ENCODE peak calls at places on chromosomes 6 and 20, in nine cellular contexts. One of them, this sample, is unnamed.

GRCh38 chr6:129959358-129959930 is 58.9 kb upstream of the L3MBTL3 start:
- DNase-seq in T-helper 9 cell: no peak
- DNase-seq in lower leg skin: no peak
- DNase-seq in caudate nucleus: no peak
- DNase-seq in cardiac fibroblast: no peak
- DNase-seq in memory B cell: no peak
- DNase-seq in NCI-H510A: no peak
- DNase-seq in NCI-H2081: no peak
- DNase-seq in activated effector memory CD4-positive, alpha-beta T cell treated with anti-CD3 and anti-CD28 coated beads, Interleukin-2, amount 50 U/mL, for 16 hours: no peak
- DNase-seq in this sample: no peak

GRCh38 chr6:116536216-116536621 is 9.3 kb downstream of the TRAPPC3L start:
- DNase-seq in T-helper 9 cell: no peak
- DNase-seq in lower leg skin: peak
- DNase-seq in caudate nucleus: no peak
- DNase-seq in cardiac fibroblast: peak
- DNase-seq in memory B cell: peak
- DNase-seq in NCI-H510A: no peak
- DNase-seq in NCI-H2081: peak
- DNase-seq in activated effector memory CD4-positive, alpha-beta T cell treated with anti-CD3 and anti-CD28 coated beads, Interleukin-2, amount 50 U/mL, for 16 hours: no peak
- DNase-seq in this sample: peak

GRCh38 chr6:140897804-140898573 is 1234.7 kb upstream of the GJE1 start:
- DNase-seq in T-helper 9 cell: no peak
- DNase-seq in lower leg skin: no peak
- DNase-seq in caudate nucleus: no peak
- DNase-seq in cardiac fibroblast: no peak
- DNase-seq in memory B cell: no peak
- DNase-seq in NCI-H510A: no peak
- DNase-seq in NCI-H2081: no peak
- DNase-seq in activated effector memory CD4-positive, alpha-beta T cell treated with anti-CD3 and anti-CD28 coated beads, Interleukin-2, amount 50 U/mL, for 16 hours: no peak
- DNase-seq in this sample: no peak

GRCh38 chr6:158629376-158630221 is 14.9 kb downstream of the DYNLT1 start:
- DNase-seq in T-helper 9 cell: no peak
- DNase-seq in lower leg skin: no peak
- DNase-seq in caudate nucleus: no peak
- DNase-seq in cardiac fibroblast: no peak
- DNase-seq in memory B cell: no peak
- DNase-seq in NCI-H510A: no peak
- DNase-seq in NCI-H2081: no peak
- DNase-seq in activated effector memory CD4-positive, alpha-beta T cell treated with anti-CD3 and anti-CD28 coated beads, Interleukin-2, amount 50 U/mL, for 16 hours: peak
- DNase-seq in this sample: no peak

GRCh38 chr20:45306431-45306982 is at the start of gene RBPJL:
- DNase-seq in T-helper 9 cell: peak
- DNase-seq in lower leg skin: no peak
- DNase-seq in caudate nucleus: no peak
- DNase-seq in cardiac fibroblast: no peak
- DNase-seq in memory B cell: peak
- DNase-seq in NCI-H510A: no peak
- DNase-seq in NCI-H2081: no peak
- DNase-seq in activated effector memory CD4-positive, alpha-beta T cell treated with anti-CD3 and anti-CD28 coated beads, Interleukin-2, amount 50 U/mL, for 16 hours: peak
- DNase-seq in this sample: no peak

GRCh38 chr6:38783436-38784228 is 68.5 kb downstream of the DNAH8 start:
- DNase-seq in T-helper 9 cell: no peak
- DNase-seq in lower leg skin: no peak
- DNase-seq in caudate nucleus: no peak
- DNase-seq in cardiac fibroblast: no peak
- DNase-seq in memory B cell: no peak
- DNase-seq in NCI-H510A: no peak
- DNase-seq in NCI-H2081: no peak
- DNase-seq in activated effector memory CD4-positive, alpha-beta T cell treated with anti-CD3 and anti-CD28 coated beads, Interleukin-2, amount 50 U/mL, for 16 hours: no peak
- DNase-seq in this sample: peak

GRCh38 chr20:32839227-32839981 is 19.3 kb upstream of the EFCAB8 start:
- DNase-seq in T-helper 9 cell: no peak
- DNase-seq in lower leg skin: no peak
- DNase-seq in caudate nucleus: no peak
- DNase-seq in cardiac fibroblast: no peak
- DNase-seq in memory B cell: no peak
- DNase-seq in NCI-H510A: no peak
- DNase-seq in NCI-H2081: no peak
- DNase-seq in activated effector memory CD4-positive, alpha-beta T cell treated with anti-CD3 and anti-CD28 coated beads, Interleukin-2, amount 50 U/mL, for 16 hours: no peak
- DNase-seq in this sample: no peak

GRCh38 chr20:17500826-17501225 is 30.4 kb downstream of the BFSP1 start:
- DNase-seq in T-helper 9 cell: no peak
- DNase-seq in lower leg skin: no peak
- DNase-seq in caudate nucleus: no peak
- DNase-seq in cardiac fibroblast: no peak
- DNase-seq in memory B cell: no peak
- DNase-seq in NCI-H510A: no peak
- DNase-seq in NCI-H2081: no peak
- DNase-seq in activated effector memory CD4-positive, alpha-beta T cell treated with anti-CD3 and anti-CD28 coated beads, Interleukin-2, amount 50 U/mL, for 16 hours: peak
- DNase-seq in this sample: no peak

GRCh38 chr6:38784506-38785235 is 69.6 kb downstream of the DNAH8 start:
- DNase-seq in T-helper 9 cell: no peak
- DNase-seq in lower leg skin: no peak
- DNase-seq in caudate nucleus: no peak
- DNase-seq in cardiac fibroblast: no peak
- DNase-seq in memory B cell: no peak
- DNase-seq in NCI-H510A: no peak
- DNase-seq in NCI-H2081: no peak
- DNase-seq in activated effector memory CD4-positive, alpha-beta T cell treated with anti-CD3 and anti-CD28 coated beads, Interleukin-2, amount 50 U/mL, for 16 hours: no peak
- DNase-seq in this sample: no peak

GRCh38 chr20:25355866-25356265 is 34.8 kb downstream of the ABHD12 start:
- DNase-seq in T-helper 9 cell: no peak
- DNase-seq in lower leg skin: no peak
- DNase-seq in caudate nucleus: no peak
- DNase-seq in cardiac fibroblast: no peak
- DNase-seq in memory B cell: no peak
- DNase-seq in NCI-H510A: no peak
- DNase-seq in NCI-H2081: no peak
- DNase-seq in activated effector memory CD4-positive, alpha-beta T cell treated with anti-CD3 and anti-CD28 coated beads, Interleukin-2, amount 50 U/mL, for 16 hours: no peak
- DNase-seq in this sample: no peak

GRCh38 chr6:73796881-73797280 is 100.9 kb downstream of the CD109 start:
- DNase-seq in T-helper 9 cell: no peak
- DNase-seq in lower leg skin: no peak
- DNase-seq in caudate nucleus: no peak
- DNase-seq in cardiac fibroblast: no peak
- DNase-seq in memory B cell: no peak
- DNase-seq in NCI-H510A: no peak
- DNase-seq in NCI-H2081: no peak
- DNase-seq in activated effector memory CD4-positive, alpha-beta T cell treated with anti-CD3 and anti-CD28 coated beads, Interleukin-2, amount 50 U/mL, for 16 hours: no peak
- DNase-seq in this sample: no peak

GRCh38 chr20:43925215-43925614 is 10.6 kb downstream of the TOX2 start:
- DNase-seq in T-helper 9 cell: no peak
- DNase-seq in lower leg skin: no peak
- DNase-seq in caudate nucleus: no peak
- DNase-seq in cardiac fibroblast: no peak
- DNase-seq in memory B cell: no peak
- DNase-seq in NCI-H510A: no peak
- DNase-seq in NCI-H2081: no peak
- DNase-seq in activated effector memory CD4-positive, alpha-beta T cell treated with anti-CD3 and anti-CD28 coated beads, Interleukin-2, amount 50 U/mL, for 16 hours: peak
- DNase-seq in this sample: no peak

GRCh38 chr20:19552144-19552895 is 205.7 kb upstream of the RIN2 start:
- DNase-seq in T-helper 9 cell: no peak
- DNase-seq in lower leg skin: peak
- DNase-seq in caudate nucleus: no peak
- DNase-seq in cardiac fibroblast: peak
- DNase-seq in memory B cell: no peak
- DNase-seq in NCI-H510A: peak
- DNase-seq in NCI-H2081: no peak
- DNase-seq in activated effector memory CD4-positive, alpha-beta T cell treated with anti-CD3 and anti-CD28 coated beads, Interleukin-2, amount 50 U/mL, for 16 hours: no peak
- DNase-seq in this sample: peak

GRCh38 chr6:6751197-6751596 is 162.7 kb downstream of the LY86 start:
- DNase-seq in T-helper 9 cell: no peak
- DNase-seq in lower leg skin: no peak
- DNase-seq in caudate nucleus: no peak
- DNase-seq in cardiac fibroblast: no peak
- DNase-seq in memory B cell: no peak
- DNase-seq in NCI-H510A: no peak
- DNase-seq in NCI-H2081: no peak
- DNase-seq in activated effector memory CD4-positive, alpha-beta T cell treated with anti-CD3 and anti-CD28 coated beads, Interleukin-2, amount 50 U/mL, for 16 hours: no peak
- DNase-seq in this sample: no peak

GRCh38 chr20:34582911-34583310 is 24.4 kb downstream of the MAP1LC3A start:
- DNase-seq in T-helper 9 cell: no peak
- DNase-seq in lower leg skin: no peak
- DNase-seq in caudate nucleus: no peak
- DNase-seq in cardiac fibroblast: no peak
- DNase-seq in memory B cell: no peak
- DNase-seq in NCI-H510A: no peak
- DNase-seq in NCI-H2081: no peak
- DNase-seq in activated effector memory CD4-positive, alpha-beta T cell treated with anti-CD3 and anti-CD28 coated beads, Interleukin-2, amount 50 U/mL, for 16 hours: no peak
- DNase-seq in this sample: no peak

GRCh38 chr6:76852776-76853175 is 610.5 kb downstream of the HTR1B start:
- DNase-seq in T-helper 9 cell: no peak
- DNase-seq in lower leg skin: no peak
- DNase-seq in caudate nucleus: no peak
- DNase-seq in cardiac fibroblast: peak
- DNase-seq in memory B cell: no peak
- DNase-seq in NCI-H510A: no peak
- DNase-seq in NCI-H2081: no peak
- DNase-seq in activated effector memory CD4-positive, alpha-beta T cell treated with anti-CD3 and anti-CD28 coated beads, Interleukin-2, amount 50 U/mL, for 16 hours: no peak
- DNase-seq in this sample: no peak

GRCh38 chr20:35902545-35902941 is 51.8 kb downstream of the SCAND1 start:
- DNase-seq in T-helper 9 cell: no peak
- DNase-seq in lower leg skin: no peak
- DNase-seq in caudate nucleus: no peak
- DNase-seq in cardiac fibroblast: no peak
- DNase-seq in memory B cell: no peak
- DNase-seq in NCI-H510A: no peak
- DNase-seq in NCI-H2081: no peak
- DNase-seq in activated effector memory CD4-positive, alpha-beta T cell treated with anti-CD3 and anti-CD28 coated beads, Interleukin-2, amount 50 U/mL, for 16 hours: no peak
- DNase-seq in this sample: no peak

GRCh38 chr6:11586574-11586973 is 49.0 kb downstream of the TMEM170B start:
- DNase-seq in T-helper 9 cell: no peak
- DNase-seq in lower leg skin: no peak
- DNase-seq in caudate nucleus: no peak
- DNase-seq in cardiac fibroblast: peak
- DNase-seq in memory B cell: no peak
- DNase-seq in NCI-H510A: no peak
- DNase-seq in NCI-H2081: no peak
- DNase-seq in activated effector memory CD4-positive, alpha-beta T cell treated with anti-CD3 and anti-CD28 coated beads, Interleukin-2, amount 50 U/mL, for 16 hours: no peak
- DNase-seq in this sample: no peak

GRCh38 chr20:6162239-6162638 is 39.4 kb upstream of the FERMT1 start:
- DNase-seq in T-helper 9 cell: no peak
- DNase-seq in lower leg skin: peak
- DNase-seq in caudate nucleus: no peak
- DNase-seq in cardiac fibroblast: peak
- DNase-seq in memory B cell: no peak
- DNase-seq in NCI-H510A: no peak
- DNase-seq in NCI-H2081: no peak
- DNase-seq in activated effector memory CD4-positive, alpha-beta T cell treated with anti-CD3 and anti-CD28 coated beads, Interleukin-2, amount 50 U/mL, for 16 hours: no peak
- DNase-seq in this sample: no peak